ENCODE peak calls at places on chromosomes 3 and 15, in ten cellular contexts. T is prostate gland, M is cardiac fibroblast, N is A549, V is right atrium auricular region, H is fibroblast of pulmonary artery, I is kidney, Q is HCT116, B is fibroblast of mammary gland, G is epithelial cell of esophagus. S is an unnamed sample.

GRCh38 chr3:171432548-171432947 is 27.7 kb downstream of the TNIK start:
- DNase-seq in Q (no peak), G (no peak), T (no peak), N (no peak), M (no peak), B (no peak), V (no peak), H (no peak), I (no peak), S (no peak)

GRCh38 chr15:59531066-59531465 is 80.5 kb upstream of the GCNT3 start:
- DNase-seq in Q (no peak), M (no peak), I (no peak), N (no peak), V (no peak), B (no peak), T (no peak), H (no peak), G (peak; percentile 36), S (no peak)

GRCh38 chr15:71116366-71116765 is 1.1 kb downstream of the THSD4 start:
- DNase-seq in Q (no peak), N (no peak), V (no peak), T (no peak), M (no peak), I (no peak), B (no peak), G (no peak), H (no peak), S (no peak)

GRCh38 chr3:24474862-24475261 is 19.8 kb downstream of the THRB start:
- DNase-seq in N (no peak), Q (no peak), H (no peak), M (no peak), I (no peak), B (no peak), V (no peak), T (no peak), G (no peak), S (no peak)

GRCh38 chr3:196458063-196458462 is 25.8 kb upstream of the UBXN7 start:
- DNase-seq in B (no peak), V (no peak), G (no peak), T (no peak), M (no peak), N (no peak), I (no peak), Q (no peak), H (no peak), S (no peak)

GRCh38 chr3:171810278-171811058 is at the start of gene PLD1:
- DNase-seq in N (peak; percentile 83), G (peak; percentile 91), M (peak; percentile 90), I (peak; percentile 95), T (peak; percentile 68), B (peak; percentile 72), Q (peak; percentile 63), V (peak; percentile 73), H (peak; percentile 90), S (peak; percentile 88)

GRCh38 chr3:181629701-181630100 is 82.0 kb upstream of the SOX2 start:
- DNase-seq in I (no peak), V (no peak), G (no peak), H (no peak), B (no peak), Q (no peak), N (no peak), M (peak; percentile 21), T (no peak), S (no peak)

GRCh38 chr3:72418149-72418686 is 430.0 kb downstream of the SHQ1 start:
- DNase-seq in T (no peak), B (peak; percentile 30), N (no peak), M (no peak), I (no peak), G (peak; percentile 15), Q (no peak), V (no peak), H (no peak), S (peak; percentile 15)

GRCh38 chr3:118963711-118964110 is 70.9 kb downstream of the IGSF11 start:
- DNase-seq in G (no peak), Q (no peak), V (no peak), T (no peak), N (no peak), H (no peak), I (no peak), B (no peak), M (no peak), S (no peak)

GRCh38 chr15:51982013-51982769 is 10.6 kb upstream of the LEO1 start:
- DNase-seq in H (peak; percentile 92), N (peak; percentile 89), T (peak; percentile 26), I (no peak), Q (peak; percentile 50), V (no peak), B (peak; percentile 87), G (peak; percentile 77), M (peak; percentile 92), S (peak; percentile 91)

GRCh38 chr3:98734737-98735136 is 28.4 kb upstream of the ST3GAL6 start:
- DNase-seq in I (no peak), T (no peak), N (no peak), B (no peak), M (peak; percentile 36), G (no peak), H (peak; percentile 40), Q (no peak), V (no peak), S (no peak)

GRCh38 chr3:154334973-154335420 is 10.7 kb upstream of the DHX36 start:
- DNase-seq in H (peak; percentile 62), N (peak; percentile 53), B (peak; percentile 61), M (peak; percentile 54), Q (no peak), T (no peak), I (no peak), G (peak; percentile 56), V (no peak), S (peak; percentile 66)

GRCh38 chr3:87229113-87229512 is 2.0 kb downstream of the CHMP2B start:
- DNase-seq in T (no peak), I (no peak), N (no peak), B (no peak), H (no peak), G (no peak), M (no peak), V (no peak), Q (no peak), S (no peak)

GRCh38 chr3:123652346-123652984 is 67.6 kb upstream of the HACD2 start:
- DNase-seq in G (peak; percentile 65), N (peak; percentile 58), Q (peak; percentile 18), V (peak; percentile 83), T (peak; percentile 71), H (peak; percentile 82), M (peak; percentile 81), I (peak; percentile 91), B (peak; percentile 66), S (peak; percentile 84)
- TF ChIP-seq CTCF in G (peak; percentile 93), N (peak; percentile 94), Q (peak; percentile 92), V (peak; percentile 94), T (peak; percentile 46), H (peak; percentile 88), M (peak; percentile 94), I (peak; percentile 95), B (peak; percentile 96), S (peak; percentile 96)

GRCh38 chr15:76994971-76995945 is at the start of gene PSTPIP1:
- DNase-seq in T (no peak), Q (no peak), G (peak; percentile 70), I (peak; percentile 81), M (no peak), B (no peak), H (no peak), V (no peak), N (no peak), S (no peak)
- H3K4me3 ChIP-seq in T (peak within 1 kb of the TSS; percentile 7), Q (no peak within 1 kb of the TSS), G (no peak within 1 kb of the TSS), I (no peak within 1 kb of the TSS), M (no peak within 1 kb of the TSS), B (no peak within 1 kb of the TSS), H (no peak within 1 kb of the TSS), V (peak within 1 kb of the TSS; percentile 31), N (no peak within 1 kb of the TSS), S (no peak within 1 kb of the TSS)

GRCh38 chr3:54892168-54892567 is 35.7 kb downstream of the LRTM1 start:
- DNase-seq in H (no peak), V (no peak), T (no peak), N (no peak), G (no peak), M (no peak), I (no peak), Q (no peak), B (no peak), S (no peak)

GRCh38 chr3:54888873-54889272 is 39.0 kb downstream of the LRTM1 start:
- DNase-seq in B (peak; percentile 84), H (peak; percentile 50), N (no peak), T (peak; percentile 45), V (no peak), I (no peak), Q (no peak), G (no peak), M (peak; percentile 53), S (peak; percentile 93)

GRCh38 chr3:54888162-54888561 is 39.7 kb downstream of the LRTM1 start:
- DNase-seq in V (no peak), G (no peak), T (no peak), N (no peak), I (no peak), M (no peak), H (no peak), B (no peak), Q (no peak), S (no peak)

GRCh38 chr3:54889731-54890130 is 38.1 kb downstream of the LRTM1 start:
- DNase-seq in B (no peak), Q (no peak), I (no peak), T (no peak), M (no peak), H (no peak), V (no peak), G (no peak), N (no peak), S (no peak)

DNA sequence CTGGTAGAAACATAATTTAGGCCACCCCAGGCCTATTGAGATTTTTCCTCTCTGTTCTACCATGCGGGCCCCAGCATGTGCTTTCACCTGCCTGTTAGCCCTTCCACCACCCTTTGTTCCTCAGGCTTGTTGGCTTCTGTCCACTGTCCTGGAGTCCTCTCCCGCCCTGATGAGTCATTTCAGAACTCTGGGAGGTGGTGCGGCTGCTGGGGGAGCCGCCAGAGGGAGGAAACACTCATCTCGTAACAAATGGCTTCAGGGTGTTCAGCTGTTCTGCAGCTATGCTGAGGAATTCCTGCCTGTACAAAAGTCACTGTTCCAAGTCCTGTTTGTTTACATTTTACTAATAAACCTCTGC is 36.3 kb downstream of the LRTM1 start:
- DNase-seq in T (peak; percentile 92), H (peak; percentile 95), N (peak; percentile 79), V (peak; percentile 88), G (peak; percentile 96), I (peak; percentile 91), Q (no peak), B (peak; percentile 97), M (peak; percentile 95), S (peak; percentile 98)
- TF ChIP-seq CTCF in T (peak; percentile 20), H (peak; percentile 65), N (peak; percentile 10), V (peak; percentile 55), G (peak; percentile 57), I (peak; percentile 27), Q (no peak), B (peak; percentile 58), M (peak; percentile 70), S (peak; percentile 81)

DNA sequence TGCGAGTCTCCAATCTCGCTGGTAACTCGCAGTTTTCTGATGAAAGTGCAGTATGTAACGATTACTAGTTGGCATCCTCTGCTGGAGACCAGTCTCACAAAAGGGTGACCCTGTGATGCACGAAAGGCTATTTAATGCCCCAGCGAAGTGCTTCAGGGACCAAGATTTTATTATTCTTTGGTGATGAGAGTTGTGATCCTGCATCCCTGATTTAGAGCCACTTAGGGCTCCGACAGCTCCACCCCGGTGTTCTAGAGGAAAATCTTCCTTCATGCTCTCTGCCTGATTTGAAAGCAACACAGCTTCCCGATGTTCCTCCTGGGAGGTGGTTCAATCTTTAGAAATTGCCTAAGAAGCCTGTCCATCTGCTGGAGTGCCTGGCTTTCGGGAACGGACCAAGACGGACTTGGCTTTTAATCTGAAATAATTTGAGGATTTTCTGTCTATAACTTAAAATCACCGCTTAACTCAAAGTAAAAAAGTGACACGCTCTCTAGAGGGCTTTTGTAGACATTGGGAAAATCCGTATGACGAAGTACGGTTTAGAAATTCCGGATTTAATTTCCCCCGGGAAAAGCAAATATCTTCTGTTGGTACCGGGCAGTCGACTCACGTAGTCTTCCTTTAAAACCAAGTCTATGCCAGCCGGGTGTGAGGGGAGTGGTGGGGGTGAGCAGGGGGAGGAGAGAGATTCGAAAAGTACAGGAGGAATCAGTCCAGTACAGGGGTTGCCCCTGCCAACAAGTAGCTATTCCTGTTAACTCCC is 990 bp upstream of the ALCAM start:
- DNase-seq in N (peak; percentile 71), H (peak; percentile 73), I (no peak), G (peak; percentile 76), T (no peak), Q (no peak), M (peak; percentile 83), V (no peak), B (peak; percentile 77), S (peak; percentile 77)
- H3K4me3 ChIP-seq in N (peak overlapping the region; percentile 88), H (peak overlapping the region; percentile 84), I (peak overlapping the region; percentile 92), G (peak overlapping the region; percentile 59), T (peak overlapping the region; percentile 51), Q (peak overlapping the region; percentile 49), M (peak overlapping the region; percentile 95), V (peak overlapping the region; percentile 60), B (peak overlapping the region; percentile 67), S (peak overlapping the region; percentile 93)

S was measured in choroid plexus epithelial cell.